ENCODE peak calls at places on chromosomes 13 and 19, in seven cellular contexts. One of them, this sample, is unnamed. For H3K9me3, the result is how much of the 10 kb centered on the place peaks cover.

GRCh38 chr13:44088409-44088808 is 208.7 kb downstream of the LACC1 start:
- DNase-seq in suprapubic skin: no peak
- DNase-seq in tibial artery: no peak
- DNase-seq in pancreas: no peak
- DNase-seq in right atrium auricular region: no peak
- DNase-seq in lower lobe of right lung: no peak
- DNase-seq in spleen: no peak
- DNase-seq in this sample: no peak

GRCh38 chr13:24882665-24883064 is 118.7 kb downstream of the RNF17 start:
- DNase-seq in suprapubic skin: no peak
- DNase-seq in tibial artery: no peak
- DNase-seq in pancreas: no peak
- DNase-seq in right atrium auricular region: no peak
- DNase-seq in lower lobe of right lung: no peak
- DNase-seq in spleen: no peak
- DNase-seq in this sample: no peak

GRCh38 chr19:51777570-51778460 is 16.8 kb downstream of the FPR2 start:
- DNase-seq in suprapubic skin: peak
- DNase-seq in tibial artery: peak
- DNase-seq in pancreas: peak
- DNase-seq in right atrium auricular region: peak
- DNase-seq in lower lobe of right lung: peak
- DNase-seq in spleen: peak
- DNase-seq in this sample: peak

GRCh38 chr19:17091758-17092333 is 16.3 kb downstream of the MYO9B start:
- DNase-seq in suprapubic skin: no peak
- DNase-seq in tibial artery: peak
- DNase-seq in pancreas: peak
- DNase-seq in right atrium auricular region: no peak
- DNase-seq in lower lobe of right lung: peak
- DNase-seq in spleen: peak
- DNase-seq in this sample: no peak

GRCh38 chr19:50458396-50459066 is 17.8 kb upstream of the EMC10 start:
- DNase-seq in suprapubic skin: no peak
- DNase-seq in tibial artery: no peak
- DNase-seq in pancreas: no peak
- DNase-seq in right atrium auricular region: no peak
- DNase-seq in lower lobe of right lung: no peak
- DNase-seq in spleen: no peak
- DNase-seq in this sample: no peak

GRCh38 chr13:36919833-36920611 is at the start of gene SMAD9:
- DNase-seq in suprapubic skin: peak
- DNase-seq in tibial artery: peak
- DNase-seq in pancreas: peak
- DNase-seq in right atrium auricular region: peak
- DNase-seq in lower lobe of right lung: peak
- DNase-seq in spleen: no peak
- DNase-seq in this sample: peak

GRCh38 chr19:33678796-33679195 is 57.0 kb downstream of the CHST8 start:
- DNase-seq in suprapubic skin: peak
- DNase-seq in tibial artery: peak
- DNase-seq in pancreas: no peak
- DNase-seq in right atrium auricular region: no peak
- DNase-seq in lower lobe of right lung: no peak
- DNase-seq in spleen: peak
- DNase-seq in this sample: no peak

GRCh38 chr13:23660249-23660648 is 90.0 kb downstream of the TNFRSF19 start:
- DNase-seq in suprapubic skin: no peak
- DNase-seq in tibial artery: no peak
- DNase-seq in pancreas: no peak
- DNase-seq in right atrium auricular region: no peak
- DNase-seq in lower lobe of right lung: no peak
- DNase-seq in spleen: no peak
- DNase-seq in this sample: no peak

DNA sequence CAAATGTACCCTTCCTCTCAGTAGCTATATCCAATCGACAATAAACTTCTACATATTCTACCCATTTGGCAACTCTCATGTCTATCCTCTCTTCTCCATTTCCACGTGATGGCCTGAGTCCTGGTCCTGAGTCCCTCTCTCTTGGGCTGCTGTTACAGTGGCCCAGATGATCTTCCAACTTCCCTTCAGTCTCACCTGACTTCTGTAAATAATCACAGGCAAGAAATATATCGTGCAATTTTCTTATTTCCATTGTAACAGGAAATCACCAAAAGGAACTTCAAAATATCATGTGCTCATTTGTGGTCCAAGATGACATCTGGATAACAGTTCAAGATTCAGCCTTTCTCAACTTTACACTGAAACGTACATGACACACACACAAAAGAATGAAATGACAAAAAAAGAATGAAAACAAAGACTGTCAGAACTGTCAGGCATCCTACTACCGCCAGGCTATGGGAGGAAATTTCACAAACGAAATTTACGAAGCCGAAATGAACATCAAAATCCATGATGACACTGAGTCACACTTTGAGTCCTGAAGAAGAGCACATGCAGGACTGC is 22.0 kb upstream of the RAP2A start:
- DNase-seq in suprapubic skin: no peak
- DNase-seq in tibial artery: no peak
- DNase-seq in pancreas: no peak
- DNase-seq in right atrium auricular region: no peak
- DNase-seq in lower lobe of right lung: no peak
- DNase-seq in spleen: no peak
- DNase-seq in this sample: no peak
- TF ChIP-seq CTCF in suprapubic skin: no peak
- TF ChIP-seq CTCF in tibial artery: no peak
- TF ChIP-seq CTCF in pancreas: no peak
- TF ChIP-seq CTCF in right atrium auricular region: no peak
- TF ChIP-seq CTCF in lower lobe of right lung: no peak
- TF ChIP-seq CTCF in spleen: no peak
- TF ChIP-seq CTCF in this sample: no peak

GRCh38 chr19:58089846-58090245 is 8.2 kb downstream of the ZSCAN18 start:
- DNase-seq in suprapubic skin: no peak
- DNase-seq in tibial artery: no peak
- DNase-seq in pancreas: no peak
- DNase-seq in right atrium auricular region: no peak
- DNase-seq in lower lobe of right lung: no peak
- DNase-seq in spleen: no peak
- DNase-seq in this sample: no peak
- H3K9me3 ChIP-seq in suprapubic skin: under half
- H3K9me3 ChIP-seq in tibial artery: under half
- H3K9me3 ChIP-seq in pancreas: under half
- H3K9me3 ChIP-seq in right atrium auricular region: under half
- H3K9me3 ChIP-seq in lower lobe of right lung: half or more
- H3K9me3 ChIP-seq in spleen: under half
- H3K9me3 ChIP-seq in this sample: under half

GRCh38 chr19:19822148-19822429 is 539 bp upstream of the ZNF506 start:
- DNase-seq in suprapubic skin: no peak
- DNase-seq in tibial artery: peak
- DNase-seq in pancreas: peak
- DNase-seq in right atrium auricular region: peak
- DNase-seq in lower lobe of right lung: no peak
- DNase-seq in spleen: no peak
- DNase-seq in this sample: no peak
- H3K4me3 ChIP-seq in suprapubic skin: peak
- H3K4me3 ChIP-seq in tibial artery: peak
- H3K4me3 ChIP-seq in pancreas: peak
- H3K4me3 ChIP-seq in right atrium auricular region: peak
- H3K4me3 ChIP-seq in lower lobe of right lung: peak
- H3K4me3 ChIP-seq in spleen: peak
- H3K4me3 ChIP-seq in this sample: peak

GRCh38 chr19:54189020-54189667 is at the start of gene MBOAT7:
- DNase-seq in suprapubic skin: peak
- DNase-seq in tibial artery: no peak
- DNase-seq in pancreas: no peak
- DNase-seq in right atrium auricular region: no peak
- DNase-seq in lower lobe of right lung: no peak
- DNase-seq in spleen: no peak
- DNase-seq in this sample: no peak
- TF ChIP-seq CTCF in suprapubic skin: no peak
- TF ChIP-seq CTCF in tibial artery: peak
- TF ChIP-seq CTCF in pancreas: no peak
- TF ChIP-seq CTCF in right atrium auricular region: no peak
- TF ChIP-seq CTCF in lower lobe of right lung: peak
- TF ChIP-seq CTCF in spleen: peak
- TF ChIP-seq CTCF in this sample: peak

GRCh38 chr13:109150691-109151090 is 521.3 kb downstream of the MYO16 start:
- DNase-seq in suprapubic skin: no peak
- DNase-seq in tibial artery: no peak
- DNase-seq in pancreas: no peak
- DNase-seq in right atrium auricular region: no peak
- DNase-seq in lower lobe of right lung: no peak
- DNase-seq in spleen: no peak
- DNase-seq in this sample: no peak

GRCh38 chr13:109152311-109152820 is 523.0 kb downstream of the MYO16 start:
- DNase-seq in suprapubic skin: no peak
- DNase-seq in tibial artery: no peak
- DNase-seq in pancreas: no peak
- DNase-seq in right atrium auricular region: no peak
- DNase-seq in lower lobe of right lung: no peak
- DNase-seq in spleen: no peak
- DNase-seq in this sample: no peak

GRCh38 chr13:109152941-109153340 is 523.5 kb downstream of the MYO16 start:
- DNase-seq in suprapubic skin: no peak
- DNase-seq in tibial artery: no peak
- DNase-seq in pancreas: no peak
- DNase-seq in right atrium auricular region: no peak
- DNase-seq in lower lobe of right lung: no peak
- DNase-seq in spleen: no peak
- DNase-seq in this sample: no peak

GRCh38 chr13:109151255-109151654 is 521.8 kb downstream of the MYO16 start:
- DNase-seq in suprapubic skin: no peak
- DNase-seq in tibial artery: no peak
- DNase-seq in pancreas: no peak
- DNase-seq in right atrium auricular region: no peak
- DNase-seq in lower lobe of right lung: no peak
- DNase-seq in spleen: no peak
- DNase-seq in this sample: no peak

DNA sequence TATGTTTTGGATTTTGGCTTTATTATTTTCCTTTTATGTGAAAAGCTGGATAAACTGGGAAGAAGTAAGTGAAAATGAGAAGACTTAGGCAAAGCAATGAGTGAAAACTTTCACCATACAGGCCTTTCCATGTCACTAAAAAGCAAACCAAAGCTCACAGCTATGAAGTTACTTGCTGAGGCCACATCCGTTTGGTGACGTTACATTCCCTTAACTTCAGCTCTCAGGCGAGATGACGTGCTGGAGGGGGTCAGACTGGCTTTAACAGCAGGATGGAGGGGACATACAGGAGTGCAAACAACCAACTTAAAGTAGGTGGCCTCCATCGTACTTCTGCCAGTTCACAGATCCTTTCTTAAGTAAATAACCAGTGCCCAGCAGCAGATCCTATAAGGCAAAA is 522.3 kb downstream of the MYO16 start:
- DNase-seq in suprapubic skin: no peak
- DNase-seq in tibial artery: no peak
- DNase-seq in pancreas: no peak
- DNase-seq in right atrium auricular region: no peak
- DNase-seq in lower lobe of right lung: no peak
- DNase-seq in spleen: no peak
- DNase-seq in this sample: no peak
- H3K9me3 ChIP-seq in suprapubic skin: under half
- H3K9me3 ChIP-seq in tibial artery: under half
- H3K9me3 ChIP-seq in pancreas: under half
- H3K9me3 ChIP-seq in right atrium auricular region: under half
- H3K9me3 ChIP-seq in lower lobe of right lung: under half
- H3K9me3 ChIP-seq in spleen: under half
- H3K9me3 ChIP-seq in this sample: under half

GRCh38 chr13:41130356-41130755 is 2.2 kb downstream of the KBTBD6 start:
- DNase-seq in suprapubic skin: no peak
- DNase-seq in tibial artery: no peak
- DNase-seq in pancreas: no peak
- DNase-seq in right atrium auricular region: no peak
- DNase-seq in lower lobe of right lung: no peak
- DNase-seq in spleen: no peak
- DNase-seq in this sample: no peak
- H3K4me3 ChIP-seq in suprapubic skin: no peak
- H3K4me3 ChIP-seq in tibial artery: no peak
- H3K4me3 ChIP-seq in pancreas: no peak
- H3K4me3 ChIP-seq in right atrium auricular region: peak
- H3K4me3 ChIP-seq in lower lobe of right lung: no peak
- H3K4me3 ChIP-seq in spleen: peak
- H3K4me3 ChIP-seq in this sample: no peak

DNA sequence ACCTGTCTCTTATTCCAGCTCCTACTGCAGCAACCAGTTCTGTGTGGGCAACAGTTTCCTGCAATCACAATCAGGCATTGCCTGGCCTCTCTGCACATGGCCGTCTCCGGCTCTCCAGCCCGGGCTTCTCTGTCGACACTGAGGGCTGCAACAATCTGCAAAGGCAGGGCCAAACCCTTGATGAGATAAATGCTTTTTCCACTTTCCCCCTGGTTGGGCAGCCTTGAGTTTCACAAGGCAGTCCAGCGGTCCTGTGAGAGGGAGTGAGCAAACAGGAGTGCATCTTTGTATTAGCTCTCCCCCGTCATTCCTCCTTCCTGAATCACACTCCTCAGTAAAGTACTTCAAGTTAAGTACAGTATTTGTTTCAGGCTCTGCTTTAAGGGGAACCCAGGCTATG is 40.7 kb upstream of the VWA8 start:
- DNase-seq in suprapubic skin: no peak
- DNase-seq in tibial artery: no peak
- DNase-seq in pancreas: no peak
- DNase-seq in right atrium auricular region: peak
- DNase-seq in lower lobe of right lung: no peak
- DNase-seq in spleen: no peak
- DNase-seq in this sample: peak
- TF ChIP-seq CTCF in suprapubic skin: no peak
- TF ChIP-seq CTCF in tibial artery: no peak
- TF ChIP-seq CTCF in pancreas: no peak
- TF ChIP-seq CTCF in right atrium auricular region: no peak
- TF ChIP-seq CTCF in lower lobe of right lung: no peak
- TF ChIP-seq CTCF in spleen: no peak
- TF ChIP-seq CTCF in this sample: no peak

GRCh38 chr19:53091413-53091812 is 11.8 kb downstream of the ZNF160 start:
- DNase-seq in suprapubic skin: no peak
- DNase-seq in tibial artery: no peak
- DNase-seq in pancreas: no peak
- DNase-seq in right atrium auricular region: no peak
- DNase-seq in lower lobe of right lung: no peak
- DNase-seq in spleen: no peak
- DNase-seq in this sample: no peak
- H3K9me3 ChIP-seq in suprapubic skin: under half
- H3K9me3 ChIP-seq in tibial artery: under half
- H3K9me3 ChIP-seq in pancreas: under half
- H3K9me3 ChIP-seq in right atrium auricular region: under half
- H3K9me3 ChIP-seq in lower lobe of right lung: under half
- H3K9me3 ChIP-seq in spleen: under half
- H3K9me3 ChIP-seq in this sample: under half

GRCh38 chr19:53910170-53910518 is 1.1 kb downstream of the CACNG7 start:
- DNase-seq in suprapubic skin: no peak
- DNase-seq in tibial artery: no peak
- DNase-seq in pancreas: no peak
- DNase-seq in right atrium auricular region: no peak
- DNase-seq in lower lobe of right lung: no peak
- DNase-seq in spleen: no peak
- DNase-seq in this sample: no peak
- H3K4me3 ChIP-seq in suprapubic skin: no peak
- H3K4me3 ChIP-seq in tibial artery: no peak
- H3K4me3 ChIP-seq in pancreas: no peak
- H3K4me3 ChIP-seq in right atrium auricular region: no peak
- H3K4me3 ChIP-seq in lower lobe of right lung: no peak
- H3K4me3 ChIP-seq in spleen: no peak
- H3K4me3 ChIP-seq in this sample: no peak

This sample was measured in ovary.